ENCODE peak calls at places on chromosome 12, in nine cellular contexts. A is GM06990; X is activated CD8-positive, alpha-beta memory T cell treated with anti-CD3 and anti-CD28 coated beads for 4 hours; F is B cell; O is NCI-H1694; C is neural progenitor cell; I is esophagus muscularis mucosa; K is T-cell; W is amygdala. Y is an unnamed sample.
A peak's percentile ranks its signal among the peaks of the same experiment; 100 is the strongest.

GRCh38 chr12:4011597-4011996 is 138.4 kb upstream of the PARP11 start:
- DNase-seq in K (no peak), A (no peak), O (no peak), C (no peak), I (no peak), X (no peak), W (no peak), F (no peak), Y (no peak)

GRCh38 chr12:1297206-1297605 is 297.2 kb downstream of the FBXL14 start:
- DNase-seq in I (no peak), W (no peak), F (no peak), X (no peak), A (no peak), K (no peak), O (no peak), C (no peak), Y (no peak)

GRCh38 chr12:13368971-13369370 is 172.4 kb downstream of the EMP1 start:
- DNase-seq in X (no peak), C (peak; percentile 94), K (no peak), A (no peak), F (no peak), O (no peak), W (no peak), I (peak; percentile 19), Y (no peak)

GRCh38 chr12:29907486-29907885 is 123.7 kb upstream of the TMTC1 start:
- DNase-seq in I (no peak), F (no peak), A (no peak), O (no peak), C (no peak), X (no peak), W (no peak), K (no peak), Y (no peak)

GRCh38 chr12:106879612-106880011 is 76.1 kb upstream of the TMEM263 start:
- DNase-seq in I (no peak), A (no peak), C (no peak), K (no peak), F (no peak), W (no peak), O (no peak), X (no peak), Y (no peak)

GRCh38 chr12:9134981-9135628 is 19.4 kb upstream of the A2M start:
- DNase-seq in O (no peak), A (no peak), C (no peak), X (no peak), W (no peak), K (no peak), F (no peak), I (no peak), Y (no peak)

GRCh38 chr12:49893753-49894752 is 9.6 kb downstream of the FAIM2 start:
- DNase-seq in I (no peak), X (no peak), W (no peak), C (no peak), K (no peak), F (no peak), A (peak; percentile 19), O (no peak), Y (peak; percentile 54)

GRCh38 chr12:116598341-116599284 is 39.4 kb downstream of the MAP1LC3B2 start:
- DNase-seq in W (no peak), A (no peak), X (no peak), K (no peak), F (no peak), C (no peak), O (no peak), I (no peak), Y (no peak)

Y was measured in iPS-NIHi11.